ENCODE peak calls at places on chromosomes 11 and 22, in seven cellular contexts. A is mesendoderm, E is cardiac fibroblast, D is SK-N-SH, L is astrocyte of the spinal cord, F is GM12865, Y is lung. M is an unnamed sample.

GRCh38 chr11:121563003-121563402 is 110.2 kb upstream of the SORL1-AS1 start:
- DNase-seq in A (no peak), D (no peak), L (no peak), Y (no peak), F (no peak), E (no peak), M (no peak)

GRCh38 chr11:72234920-72235319 is 9.1 kb downstream of the PHOX2A start:
- DNase-seq in D (peak), A (no peak), F (no peak), E (no peak), L (no peak), Y (no peak), M (no peak)

GRCh38 chr11:102347526-102348331 is 715 bp downstream of the BIRC2 start:
- DNase-seq in F (peak), L (peak), D (peak), E (peak), A (peak), Y (peak), M (peak)

GRCh38 chr11:41457216-41458014 is 2.0 kb downstream of the LRRC4C start:
- DNase-seq in L (no peak), A (no peak), Y (no peak), E (no peak), F (no peak), D (no peak), M (no peak)

GRCh38 chr11:17528181-17528691 is 16.0 kb downstream of the USH1C start:
- DNase-seq in L (peak), F (peak), A (peak), Y (peak), D (peak), E (peak), M (peak)

GRCh38 chr11:1060885-1061616 is 13.6 kb upstream of the MUC2 start:
- DNase-seq in Y (no peak), F (no peak), L (peak), E (peak), A (no peak), D (no peak), M (peak)

GRCh38 chr11:94201004-94201465 is 72.4 kb downstream of the PANX1 start:
- DNase-seq in F (no peak), D (no peak), A (no peak), L (peak), E (no peak), Y (no peak), M (peak)

GRCh38 chr11:850777-851762 is 8.4 kb downstream of the TSPAN4 start:
- DNase-seq in Y (no peak), A (peak), F (no peak), L (no peak), D (peak), E (no peak), M (no peak)

GRCh38 chr11:43920598-43921419 is 21.6 kb upstream of the C11orf96 start:
- DNase-seq in D (no peak), F (no peak), Y (peak), E (peak), A (peak), L (peak), M (peak)

GRCh38 chr22:33971561-33971961 is 51.3 kb upstream of the LARGE1 start:
- DNase-seq in Y (no peak), L (no peak), E (peak), D (no peak), F (no peak), A (peak), M (no peak)

GRCh38 chr11:121508449-121508848 is 55.7 kb upstream of the SORL1-AS1 start:
- DNase-seq in Y (no peak), L (no peak), A (peak), E (no peak), F (no peak), D (no peak), M (no peak)

GRCh38 chr11:114298701-114299090 is 2.5 kb downstream of the NNMT start:
- DNase-seq in D (no peak), F (no peak), E (no peak), Y (no peak), L (peak), A (no peak), M (no peak)
- H3K4me3 ChIP-seq in D (no peak), F (no peak), E (peak), Y (peak), L (peak), A (no peak), M (peak)

GRCh38 chr11:117096140-117096972 is 1.9 kb downstream of the SIK3 start:
- DNase-seq in F (peak), E (peak), A (peak), L (no peak), D (peak), Y (no peak), M (peak)

GRCh38 chr11:117097567-117098268 is 510 bp downstream of the SIK3 start:
- DNase-seq in F (peak), E (peak), L (no peak), D (peak), A (peak), Y (peak), M (peak)

GRCh38 chr11:117096973-117097566 is 1.2 kb downstream of the SIK3 start:
- DNase-seq in A (no peak), F (no peak), D (no peak), Y (no peak), E (no peak), L (no peak), M (no peak)

GRCh38 chr11:117099681-117100080 is 1.5 kb upstream of the SIK3 start:
- DNase-seq in E (no peak), A (peak), F (no peak), Y (no peak), L (no peak), D (no peak), M (no peak)

DNA sequence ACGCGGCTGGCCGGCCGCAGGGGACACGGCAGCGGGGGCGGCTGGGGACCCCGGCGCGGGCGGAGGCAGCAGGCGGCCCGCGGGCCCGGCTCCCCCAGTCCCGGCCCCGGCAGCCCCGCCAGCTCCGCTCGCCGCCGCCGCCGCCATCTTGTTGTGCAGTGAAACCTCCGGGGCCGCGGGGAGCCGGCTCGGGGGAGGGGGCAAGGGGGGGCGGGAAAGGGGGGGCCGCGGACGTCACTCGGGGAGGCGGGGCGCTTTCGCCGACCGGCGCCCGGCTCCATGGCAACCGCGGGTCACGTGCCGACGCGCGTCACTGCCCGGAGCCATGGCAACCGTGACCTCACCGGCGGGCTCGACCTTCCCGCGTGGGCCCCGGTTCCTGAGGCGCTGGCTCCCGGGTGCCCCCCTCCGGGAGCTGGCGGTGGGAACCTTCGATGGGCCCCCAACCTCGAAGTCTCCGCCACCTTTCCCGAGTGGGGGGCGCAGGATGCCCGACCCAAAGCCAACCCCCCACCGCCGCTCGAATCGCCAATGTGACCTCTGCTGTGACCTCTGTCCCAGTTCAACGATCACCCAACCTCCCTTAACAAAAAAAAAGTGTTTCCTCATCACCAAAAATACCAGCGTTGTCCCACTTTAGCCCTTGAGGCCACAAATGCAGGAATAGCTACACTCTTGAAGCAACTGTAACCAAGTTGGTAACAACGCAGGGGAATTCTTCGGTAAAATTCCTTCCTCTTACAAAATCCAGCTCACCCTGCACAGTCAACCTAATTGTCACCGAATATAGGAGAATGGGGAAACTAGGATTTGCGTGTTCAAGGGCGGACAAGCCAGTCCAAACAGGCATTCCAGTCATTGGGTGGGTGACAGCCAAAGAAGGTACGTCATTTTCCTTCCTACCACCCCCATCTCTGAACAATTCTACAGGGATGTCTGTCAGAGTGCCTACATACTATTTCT is at the start of gene SIK3:
- DNase-seq in F (peak), E (peak), A (peak), Y (peak), D (peak), L (peak), M (peak)
- H3K4me3 ChIP-seq in F (peak), E (peak), A (peak), Y (peak), D (peak), L (peak), M (peak)

GRCh38 chr11:12226093-12226492 is 115.7 kb downstream of the MICAL2 start:
- DNase-seq in L (no peak), Y (no peak), F (no peak), A (no peak), D (no peak), E (no peak), M (no peak)

GRCh38 chr11:12224537-12224893 is 114.1 kb downstream of the MICAL2 start:
- DNase-seq in F (peak), L (peak), A (no peak), D (no peak), Y (peak), E (peak), M (peak)

GRCh38 chr11:12225046-12225739 is 114.8 kb downstream of the MICAL2 start:
- DNase-seq in Y (no peak), A (no peak), E (no peak), L (no peak), D (no peak), F (no peak), M (no peak)

GRCh38 chr11:12222099-12222751 is 111.8 kb downstream of the MICAL2 start:
- DNase-seq in L (peak), E (peak), D (no peak), A (peak), Y (peak), F (no peak), M (peak)

GRCh38 chr11:12223771-12224536 is 113.6 kb downstream of the MICAL2 start:
- DNase-seq in D (no peak), A (no peak), E (no peak), F (no peak), L (no peak), Y (peak), M (no peak)
- H3K4me3 ChIP-seq in D (no peak), A (no peak), E (no peak), F (peak), L (no peak), Y (no peak), M (no peak)

GRCh38 chr11:34443136-34443535 is 4.4 kb downstream of the CAT start:
- DNase-seq in Y (no peak), A (no peak), L (no peak), D (no peak), E (no peak), F (no peak), M (no peak)

GRCh38 chr11:34438529-34439507 is at the start of gene CAT:
- DNase-seq in D (peak), L (peak), F (peak), Y (peak), A (peak), E (peak), M (peak)

GRCh38 chr11:34441814-34442213 is 3.1 kb downstream of the CAT start:
- DNase-seq in F (no peak), D (no peak), L (no peak), Y (no peak), E (no peak), A (no peak), M (no peak)

GRCh38 chr11:34437224-34437879 is 1.4 kb upstream of the CAT start:
- DNase-seq in Y (no peak), A (no peak), F (no peak), L (no peak), D (no peak), E (no peak), M (no peak)

DNA sequence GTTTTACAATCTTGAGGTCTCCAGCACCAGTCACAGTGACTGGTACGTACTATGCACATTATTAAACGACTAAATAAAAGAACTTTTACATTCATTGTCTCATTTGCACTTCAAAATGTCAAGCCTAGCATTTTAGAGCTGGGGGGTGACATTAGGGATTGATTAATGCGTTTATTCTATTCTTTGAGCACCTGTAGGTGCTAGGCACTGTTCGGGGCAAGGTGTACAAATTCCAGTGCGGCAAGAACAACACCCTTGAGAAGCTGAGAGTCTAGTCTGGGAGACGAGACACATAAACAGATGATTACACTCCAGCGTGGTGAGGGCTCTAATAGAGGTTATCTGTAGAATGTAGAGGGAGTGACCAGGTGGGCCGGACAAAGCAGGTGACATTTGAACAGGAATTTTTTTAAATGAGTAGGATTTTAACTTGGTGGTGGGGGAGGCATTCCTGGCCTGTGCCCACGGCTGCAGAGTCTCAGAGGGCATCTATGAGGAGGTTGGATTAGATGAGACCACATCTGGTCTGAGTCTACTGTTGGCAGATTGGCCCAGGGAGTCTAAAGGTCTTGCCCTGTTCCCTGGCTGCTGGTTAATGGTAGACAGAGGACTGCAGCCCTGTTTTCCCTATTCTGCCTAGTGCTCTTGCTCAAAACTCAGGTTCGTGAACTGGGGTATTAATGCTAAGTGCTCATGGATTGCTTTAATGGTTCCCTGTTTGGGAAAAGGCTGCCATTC is 956 bp downstream of the CAT start:
- DNase-seq in L (no peak), Y (no peak), E (no peak), D (peak), F (no peak), A (no peak), M (no peak)
- H3K4me3 ChIP-seq in L (peak), Y (peak), E (peak), D (peak), F (peak), A (peak), M (peak)

GRCh38 chr22:20589614-20590476 is 82.4 kb downstream of the MED15 start:
- DNase-seq in Y (no peak), A (no peak), E (no peak), F (no peak), D (no peak), L (no peak), M (no peak)
- H3K4me3 ChIP-seq in Y (no peak), A (no peak), E (no peak), F (no peak), D (no peak), L (no peak), M (no peak)

GRCh38 chr22:42719133-42719532 is 1.5 kb downstream of the A4GALT start:
- DNase-seq in E (peak), Y (no peak), D (no peak), L (no peak), F (peak), A (no peak), M (no peak)
- H3K4me3 ChIP-seq in E (peak), Y (no peak), D (peak), L (no peak), F (peak), A (no peak), M (peak)

DNA sequence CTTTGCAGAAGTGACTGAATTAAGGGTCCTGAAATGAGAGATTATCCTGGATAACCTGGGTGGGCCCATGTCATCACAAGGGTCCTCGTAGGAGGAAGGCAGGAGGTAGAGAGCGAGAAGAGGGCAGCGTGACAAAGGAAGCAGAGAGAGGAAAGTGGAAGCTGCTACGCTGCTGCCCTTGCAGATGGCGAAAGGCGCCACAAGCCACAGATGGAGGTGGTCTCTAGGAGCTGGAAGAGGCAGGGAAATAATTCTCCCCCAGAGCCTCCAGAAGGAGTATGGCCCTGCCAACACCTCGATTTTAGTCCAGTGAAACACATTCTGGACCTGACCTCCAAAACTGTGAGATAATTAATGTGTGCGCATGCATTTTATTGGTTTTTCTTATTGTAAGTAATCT is 13.4 kb downstream of the TMEM184B start:
- DNase-seq in F (no peak), L (no peak), D (no peak), Y (no peak), A (no peak), E (no peak), M (no peak)
- H3K4me3 ChIP-seq in F (no peak), L (no peak), D (no peak), Y (no peak), A (no peak), E (no peak), M (no peak)

DNA sequence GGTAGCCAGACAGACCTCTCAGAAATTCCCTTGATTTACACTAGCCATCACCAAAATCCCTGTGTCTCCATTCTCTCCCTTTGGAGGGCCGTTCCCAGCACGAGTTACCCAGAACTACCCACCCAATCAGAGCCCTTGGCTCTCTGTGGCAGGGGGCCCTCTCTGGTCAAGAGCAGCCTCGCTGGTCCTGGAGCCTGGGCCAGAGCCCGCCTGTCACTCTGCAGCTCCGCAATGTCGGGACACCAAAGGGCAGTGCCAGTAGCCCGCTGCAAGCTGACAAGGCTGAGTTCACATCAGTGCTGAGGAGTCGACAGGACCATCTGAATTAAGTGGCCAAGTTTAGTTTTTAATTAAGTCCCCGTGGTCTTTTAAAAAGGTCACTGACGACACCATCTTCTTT is 241.6 kb downstream of the ST3GAL4 start:
- DNase-seq in L (no peak), Y (no peak), E (no peak), D (no peak), F (no peak), A (peak), M (no peak)
- H3K4me3 ChIP-seq in L (no peak), Y (no peak), E (no peak), D (no peak), F (no peak), A (no peak), M (no peak)

M was measured in fibroblast of villous mesenchyme.